ENCODE peak calls at places on chromosomes 3 and 15, in seven cellular contexts. One of them, this sample, is unnamed.

GRCh38 chr15:81301815-81302399 is 22.0 kb downstream of the STARD5 start:
- DNase-seq in pancreas: no peak
- DNase-seq in epithelial cell of esophagus: no peak
- DNase-seq in brain microvascular endothelial cell: no peak
- DNase-seq in fibroblast of pulmonary artery: no peak
- DNase-seq in heart right ventricle: no peak
- DNase-seq in tibial nerve: no peak
- DNase-seq in this sample: no peak

GRCh38 chr3:8110966-8111798 is 390.4 kb upstream of the LMCD1 start:
- DNase-seq in tibial nerve: peak
- DNase-seq in heart right ventricle: no peak
- DNase-seq in fibroblast of pulmonary artery: peak
- DNase-seq in brain microvascular endothelial cell: peak
- DNase-seq in epithelial cell of esophagus: peak
- DNase-seq in pancreas: no peak
- DNase-seq in this sample: peak

GRCh38 chr15:55279746-55280351 is 9.8 kb downstream of the RAB27A start:
- DNase-seq in heart right ventricle: no peak
- DNase-seq in tibial nerve: no peak
- DNase-seq in brain microvascular endothelial cell: peak
- DNase-seq in pancreas: no peak
- DNase-seq in fibroblast of pulmonary artery: peak
- DNase-seq in epithelial cell of esophagus: peak
- DNase-seq in this sample: peak

GRCh38 chr3:52315977-52316764 is at the start of gene DNAH1:
- DNase-seq in epithelial cell of esophagus: no peak
- DNase-seq in tibial nerve: no peak
- DNase-seq in brain microvascular endothelial cell: no peak
- DNase-seq in heart right ventricle: no peak
- DNase-seq in fibroblast of pulmonary artery: no peak
- DNase-seq in pancreas: peak
- DNase-seq in this sample: no peak

GRCh38 chr15:74349241-74349766 is 18.1 kb downstream of the CYP11A1 start:
- DNase-seq in tibial nerve: no peak
- DNase-seq in brain microvascular endothelial cell: no peak
- DNase-seq in pancreas: no peak
- DNase-seq in heart right ventricle: no peak
- DNase-seq in fibroblast of pulmonary artery: no peak
- DNase-seq in epithelial cell of esophagus: no peak
- DNase-seq in this sample: no peak

GRCh38 chr3:102194760-102195159 is 240.1 kb upstream of the ZPLD1 start:
- DNase-seq in epithelial cell of esophagus: no peak
- DNase-seq in heart right ventricle: no peak
- DNase-seq in pancreas: no peak
- DNase-seq in fibroblast of pulmonary artery: no peak
- DNase-seq in brain microvascular endothelial cell: no peak
- DNase-seq in tibial nerve: no peak
- DNase-seq in this sample: no peak

GRCh38 chr3:194960446-194961032 is 274.9 kb downstream of the FAM43A start:
- DNase-seq in pancreas: no peak
- DNase-seq in heart right ventricle: no peak
- DNase-seq in brain microvascular endothelial cell: no peak
- DNase-seq in fibroblast of pulmonary artery: no peak
- DNase-seq in tibial nerve: no peak
- DNase-seq in epithelial cell of esophagus: no peak
- DNase-seq in this sample: no peak

GRCh38 chr3:16842710-16843270 is 42.0 kb upstream of the PLCL2 start:
- DNase-seq in fibroblast of pulmonary artery: no peak
- DNase-seq in brain microvascular endothelial cell: no peak
- DNase-seq in epithelial cell of esophagus: no peak
- DNase-seq in tibial nerve: no peak
- DNase-seq in heart right ventricle: no peak
- DNase-seq in pancreas: no peak
- DNase-seq in this sample: no peak

GRCh38 chr15:82894971-82895520 is 57.5 kb downstream of the HOMER2 start:
- DNase-seq in pancreas: no peak
- DNase-seq in tibial nerve: no peak
- DNase-seq in heart right ventricle: no peak
- DNase-seq in epithelial cell of esophagus: no peak
- DNase-seq in brain microvascular endothelial cell: no peak
- DNase-seq in fibroblast of pulmonary artery: no peak
- DNase-seq in this sample: no peak

GRCh38 chr3:61719278-61719977 is 158.1 kb downstream of the PTPRG start:
- DNase-seq in tibial nerve: no peak
- DNase-seq in fibroblast of pulmonary artery: no peak
- DNase-seq in brain microvascular endothelial cell: no peak
- DNase-seq in heart right ventricle: peak
- DNase-seq in pancreas: no peak
- DNase-seq in epithelial cell of esophagus: no peak
- DNase-seq in this sample: no peak

GRCh38 chr3:108305484-108306172 is 9.3 kb downstream of the HHLA2 start:
- DNase-seq in heart right ventricle: peak
- DNase-seq in pancreas: peak
- DNase-seq in fibroblast of pulmonary artery: no peak
- DNase-seq in tibial nerve: no peak
- DNase-seq in brain microvascular endothelial cell: no peak
- DNase-seq in epithelial cell of esophagus: peak
- DNase-seq in this sample: peak

GRCh38 chr15:67416891-67417290 is 104.0 kb upstream of the C15orf61 start:
- DNase-seq in tibial nerve: no peak
- DNase-seq in pancreas: no peak
- DNase-seq in fibroblast of pulmonary artery: no peak
- DNase-seq in epithelial cell of esophagus: no peak
- DNase-seq in heart right ventricle: no peak
- DNase-seq in brain microvascular endothelial cell: no peak
- DNase-seq in this sample: no peak

GRCh38 chr3:172987268-172987667 is 153.8 kb downstream of the SPATA16 start:
- DNase-seq in epithelial cell of esophagus: peak
- DNase-seq in brain microvascular endothelial cell: no peak
- DNase-seq in fibroblast of pulmonary artery: peak
- DNase-seq in tibial nerve: no peak
- DNase-seq in heart right ventricle: no peak
- DNase-seq in pancreas: no peak
- DNase-seq in this sample: peak

GRCh38 chr3:37096292-37096691 is 78.1 kb downstream of the LRRFIP2 start:
- DNase-seq in pancreas: no peak
- DNase-seq in epithelial cell of esophagus: peak
- DNase-seq in brain microvascular endothelial cell: peak
- DNase-seq in tibial nerve: no peak
- DNase-seq in heart right ventricle: no peak
- DNase-seq in fibroblast of pulmonary artery: peak
- DNase-seq in this sample: peak

GRCh38 chr3:88433572-88433971 is 283.8 kb downstream of the C3orf38 start:
- DNase-seq in heart right ventricle: no peak
- DNase-seq in pancreas: no peak
- DNase-seq in epithelial cell of esophagus: no peak
- DNase-seq in brain microvascular endothelial cell: no peak
- DNase-seq in fibroblast of pulmonary artery: no peak
- DNase-seq in tibial nerve: no peak
- DNase-seq in this sample: no peak

GRCh38 chr3:71226565-71227281 is 356.8 kb downstream of the FOXP1 start:
- DNase-seq in epithelial cell of esophagus: no peak
- DNase-seq in heart right ventricle: peak
- DNase-seq in fibroblast of pulmonary artery: no peak
- DNase-seq in tibial nerve: no peak
- DNase-seq in brain microvascular endothelial cell: peak
- DNase-seq in pancreas: no peak
- DNase-seq in this sample: no peak

GRCh38 chr3:44734646-44735168 is 5.3 kb downstream of the ZNF501 start:
- DNase-seq in heart right ventricle: no peak
- DNase-seq in tibial nerve: no peak
- DNase-seq in brain microvascular endothelial cell: no peak
- DNase-seq in epithelial cell of esophagus: no peak
- DNase-seq in fibroblast of pulmonary artery: no peak
- DNase-seq in pancreas: no peak
- DNase-seq in this sample: no peak

GRCh38 chr3:50237133-50237651 is 1.2 kb downstream of the GNAI2 start:
- DNase-seq in epithelial cell of esophagus: peak
- DNase-seq in brain microvascular endothelial cell: no peak
- DNase-seq in tibial nerve: no peak
- DNase-seq in pancreas: no peak
- DNase-seq in heart right ventricle: peak
- DNase-seq in fibroblast of pulmonary artery: peak
- DNase-seq in this sample: no peak

GRCh38 chr3:166372571-166373106 is 535.4 kb upstream of the BCHE start:
- DNase-seq in pancreas: no peak
- DNase-seq in tibial nerve: no peak
- DNase-seq in brain microvascular endothelial cell: no peak
- DNase-seq in fibroblast of pulmonary artery: no peak
- DNase-seq in epithelial cell of esophagus: no peak
- DNase-seq in heart right ventricle: no peak
- DNase-seq in this sample: no peak

GRCh38 chr3:86029590-86029989 is 961.4 kb downstream of the VGLL3 start:
- DNase-seq in heart right ventricle: no peak
- DNase-seq in epithelial cell of esophagus: peak
- DNase-seq in pancreas: no peak
- DNase-seq in brain microvascular endothelial cell: no peak
- DNase-seq in fibroblast of pulmonary artery: no peak
- DNase-seq in tibial nerve: no peak
- DNase-seq in this sample: peak

GRCh38 chr3:28575748-28576589 is 227.3 kb upstream of the AZI2 start:
- DNase-seq in tibial nerve: no peak
- DNase-seq in brain microvascular endothelial cell: no peak
- DNase-seq in pancreas: peak
- DNase-seq in heart right ventricle: peak
- DNase-seq in epithelial cell of esophagus: peak
- DNase-seq in fibroblast of pulmonary artery: peak
- DNase-seq in this sample: no peak

GRCh38 chr3:172324591-172325203 is 123.6 kb downstream of the GHSR start:
- DNase-seq in heart right ventricle: peak
- DNase-seq in fibroblast of pulmonary artery: no peak
- DNase-seq in epithelial cell of esophagus: no peak
- DNase-seq in tibial nerve: no peak
- DNase-seq in pancreas: no peak
- DNase-seq in brain microvascular endothelial cell: no peak
- DNase-seq in this sample: no peak

GRCh38 chr3:164514576-164514975 is 563.7 kb downstream of the SI start:
- DNase-seq in heart right ventricle: no peak
- DNase-seq in brain microvascular endothelial cell: no peak
- DNase-seq in tibial nerve: no peak
- DNase-seq in epithelial cell of esophagus: no peak
- DNase-seq in pancreas: no peak
- DNase-seq in fibroblast of pulmonary artery: no peak
- DNase-seq in this sample: no peak

GRCh38 chr15:76994971-76995945 is at the start of gene PSTPIP1:
- DNase-seq in brain microvascular endothelial cell: no peak
- DNase-seq in heart right ventricle: peak
- DNase-seq in fibroblast of pulmonary artery: no peak
- DNase-seq in pancreas: no peak
- DNase-seq in epithelial cell of esophagus: peak
- DNase-seq in tibial nerve: no peak
- DNase-seq in this sample: peak
- H3K4me3 ChIP-seq in brain microvascular endothelial cell: no peak
- H3K4me3 ChIP-seq in heart right ventricle: peak
- H3K4me3 ChIP-seq in fibroblast of pulmonary artery: no peak
- H3K4me3 ChIP-seq in pancreas: no peak
- H3K4me3 ChIP-seq in epithelial cell of esophagus: no peak
- H3K4me3 ChIP-seq in tibial nerve: peak
- H3K4me3 ChIP-seq in this sample: no peak

GRCh38 chr3:181712190-181712504 is 422 bp downstream of the SOX2 start:
- DNase-seq in tibial nerve: no peak
- DNase-seq in brain microvascular endothelial cell: no peak
- DNase-seq in fibroblast of pulmonary artery: no peak
- DNase-seq in epithelial cell of esophagus: no peak
- DNase-seq in heart right ventricle: no peak
- DNase-seq in pancreas: no peak
- DNase-seq in this sample: no peak
- H3K4me3 ChIP-seq in tibial nerve: peak
- H3K4me3 ChIP-seq in brain microvascular endothelial cell: peak
- H3K4me3 ChIP-seq in fibroblast of pulmonary artery: no peak
- H3K4me3 ChIP-seq in epithelial cell of esophagus: peak
- H3K4me3 ChIP-seq in heart right ventricle: peak
- H3K4me3 ChIP-seq in pancreas: no peak
- H3K4me3 ChIP-seq in this sample: peak

GRCh38 chr15:60563539-60564404 is 84.8 kb upstream of the ICE2 start:
- DNase-seq in brain microvascular endothelial cell: no peak
- DNase-seq in tibial nerve: no peak
- DNase-seq in pancreas: no peak
- DNase-seq in heart right ventricle: no peak
- DNase-seq in epithelial cell of esophagus: no peak
- DNase-seq in fibroblast of pulmonary artery: no peak
- DNase-seq in this sample: no peak
- H3K4me3 ChIP-seq in brain microvascular endothelial cell: no peak
- H3K4me3 ChIP-seq in tibial nerve: no peak
- H3K4me3 ChIP-seq in pancreas: no peak
- H3K4me3 ChIP-seq in heart right ventricle: no peak
- H3K4me3 ChIP-seq in epithelial cell of esophagus: no peak
- H3K4me3 ChIP-seq in fibroblast of pulmonary artery: no peak
- H3K4me3 ChIP-seq in this sample: no peak

GRCh38 chr3:46090161-46090591 is 62.9 kb upstream of the XCR1 start:
- DNase-seq in tibial nerve: no peak
- DNase-seq in fibroblast of pulmonary artery: no peak
- DNase-seq in brain microvascular endothelial cell: no peak
- DNase-seq in heart right ventricle: no peak
- DNase-seq in pancreas: no peak
- DNase-seq in epithelial cell of esophagus: peak
- DNase-seq in this sample: peak

GRCh38 chr3:46091971-46092703 is 64.9 kb upstream of the XCR1 start:
- DNase-seq in fibroblast of pulmonary artery: no peak
- DNase-seq in epithelial cell of esophagus: no peak
- DNase-seq in heart right ventricle: no peak
- DNase-seq in brain microvascular endothelial cell: no peak
- DNase-seq in tibial nerve: no peak
- DNase-seq in pancreas: no peak
- DNase-seq in this sample: no peak

GRCh38 chr3:46087871-46088270 is 60.6 kb upstream of the XCR1 start:
- DNase-seq in heart right ventricle: no peak
- DNase-seq in brain microvascular endothelial cell: no peak
- DNase-seq in tibial nerve: peak
- DNase-seq in pancreas: no peak
- DNase-seq in epithelial cell of esophagus: no peak
- DNase-seq in fibroblast of pulmonary artery: peak
- DNase-seq in this sample: no peak

GRCh38 chr3:46091046-46091445 is 63.8 kb upstream of the XCR1 start:
- DNase-seq in tibial nerve: no peak
- DNase-seq in fibroblast of pulmonary artery: no peak
- DNase-seq in heart right ventricle: no peak
- DNase-seq in epithelial cell of esophagus: no peak
- DNase-seq in brain microvascular endothelial cell: no peak
- DNase-seq in pancreas: no peak
- DNase-seq in this sample: no peak

DNA sequence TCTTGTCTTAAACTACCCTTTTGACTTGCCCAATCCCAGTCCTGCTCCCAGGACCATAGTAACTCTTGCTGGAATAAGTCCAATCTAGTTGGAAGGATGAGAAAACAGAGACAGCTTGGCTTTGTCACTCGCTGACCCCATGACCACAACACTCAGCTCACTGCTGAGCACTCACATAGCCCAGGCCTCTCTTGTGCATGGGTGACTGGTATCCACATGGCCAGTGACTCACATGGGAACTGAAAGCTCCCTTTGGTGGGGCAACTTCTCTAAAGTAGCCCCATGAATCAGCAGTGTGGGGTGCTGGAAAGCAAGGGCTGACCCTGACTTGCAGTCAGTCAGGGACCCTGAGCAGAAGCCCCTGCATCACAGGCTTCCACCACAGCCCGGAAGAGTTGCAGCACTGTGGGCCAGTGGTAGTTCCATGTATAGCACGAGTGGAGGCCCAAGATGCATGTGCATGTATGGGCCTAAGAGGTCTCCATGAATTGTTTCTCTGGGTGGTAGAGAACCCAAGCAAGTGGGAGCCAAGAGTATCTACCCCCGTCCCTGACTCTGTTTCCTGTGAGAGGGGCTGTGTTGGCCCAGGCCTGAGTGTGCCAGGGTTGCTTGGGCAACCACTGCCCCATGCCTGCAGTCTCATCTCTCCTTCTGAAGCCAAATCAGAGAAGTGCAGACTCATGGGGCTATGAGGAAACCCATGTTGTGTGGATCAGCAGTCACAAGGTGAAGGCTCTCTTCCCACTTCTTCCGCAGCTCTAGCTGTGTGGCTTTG is 62.1 kb upstream of the XCR1 start:
- DNase-seq in brain microvascular endothelial cell: peak
- DNase-seq in tibial nerve: peak
- DNase-seq in fibroblast of pulmonary artery: peak
- DNase-seq in epithelial cell of esophagus: peak
- DNase-seq in heart right ventricle: peak
- DNase-seq in pancreas: no peak
- DNase-seq in this sample: peak
- H3K4me3 ChIP-seq in brain microvascular endothelial cell: no peak
- H3K4me3 ChIP-seq in tibial nerve: no peak
- H3K4me3 ChIP-seq in fibroblast of pulmonary artery: no peak
- H3K4me3 ChIP-seq in epithelial cell of esophagus: no peak
- H3K4me3 ChIP-seq in heart right ventricle: no peak
- H3K4me3 ChIP-seq in pancreas: no peak
- H3K4me3 ChIP-seq in this sample: no peak